ENCODE peak calls at places on chromosome 13, in six cellular contexts. A, U, H, R, J and C are unnamed samples.

GRCh38 chr13:106738279-106738678 is 170.3 kb upstream of the ARGLU1 start:
- DNase-seq in U (no peak), J (no peak), R (no peak), H (peak), A (no peak), C (no peak)

GRCh38 chr13:107205318-107206112 is 637.6 kb upstream of the ARGLU1 start:
- DNase-seq in U (peak), A (peak), J (peak), H (peak), R (peak), C (peak)

GRCh38 chr13:98297043-98297442 is 120.0 kb upstream of the RNF113B start:
- DNase-seq in H (no peak), A (no peak), R (no peak), U (no peak), J (no peak), C (no peak)

GRCh38 chr13:20658451-20658850 is 45.0 kb upstream of the IL17D start:
- DNase-seq in J (no peak), H (no peak), A (no peak), U (no peak), R (no peak), C (no peak)

GRCh38 chr13:95050800-95051620 is 250.2 kb downstream of the ABCC4 start:
- DNase-seq in J (no peak), R (no peak), A (no peak), U (no peak), H (no peak), C (no peak)

GRCh38 chr13:34179481-34179880 is 361.5 kb downstream of the RFC3 start:
- DNase-seq in U (no peak), R (no peak), J (peak), H (peak), A (no peak), C (no peak)

GRCh38 chr13:26348966-26349365 is 95.0 kb downstream of the CDK8 start:
- DNase-seq in A (no peak), H (no peak), J (no peak), R (no peak), U (no peak), C (no peak)

GRCh38 chr13:112158961-112159360 is 92.0 kb downstream of the SOX1 start:
- DNase-seq in H (no peak), J (no peak), R (no peak), U (no peak), A (no peak), C (no peak)

GRCh38 chr13:36456577-36456976 is 24.3 kb downstream of the CCNA1 start:
- DNase-seq in U (no peak), R (no peak), A (no peak), H (peak), J (no peak), C (no peak)

GRCh38 chr13:20188649-20189553 is 3.8 kb downstream of the GJB2 start:
- DNase-seq in R (peak), H (peak), U (no peak), J (no peak), A (no peak), C (no peak)

GRCh38 chr13:40313269-40314200 is 352.9 kb downstream of the FOXO1 start:
- DNase-seq in U (no peak), R (no peak), J (peak), A (no peak), H (no peak), C (no peak)

GRCh38 chr13:86572115-86572514 is 772.9 kb upstream of the SLITRK6 start:
- DNase-seq in R (no peak), A (peak), U (peak), J (peak), H (no peak), C (no peak)

GRCh38 chr13:40776232-40776631 is 5.2 kb upstream of the MRPS31 start:
- DNase-seq in R (no peak), J (no peak), U (no peak), A (no peak), H (no peak), C (peak)

GRCh38 chr13:113427562-113428468 is 25.5 kb downstream of the ADPRHL1 start:
- DNase-seq in R (no peak), J (no peak), H (peak), A (no peak), U (no peak), C (no peak)

GRCh38 chr13:75936791-75937190 is 300.7 kb downstream of the LMO7 start:
- DNase-seq in H (no peak), U (no peak), R (no peak), J (no peak), A (no peak), C (no peak)

GRCh38 chr13:113020323-113021080 is 51.5 kb downstream of the MCF2L start:
- DNase-seq in H (no peak), A (no peak), J (no peak), R (no peak), U (no peak), C (no peak)

GRCh38 chr13:29743229-29743786 is 107.1 kb downstream of the UBL3 start:
- DNase-seq in R (no peak), H (peak), J (peak), U (peak), A (no peak), C (no peak)

GRCh38 chr13:91240341-91240740 is 107.1 kb upstream of the MIR17HG start:
- DNase-seq in A (no peak), U (no peak), J (no peak), H (no peak), R (no peak), C (no peak)

GRCh38 chr13:63201493-63201892 is 1785.8 kb upstream of the PCDH20 start:
- DNase-seq in A (no peak), J (no peak), R (no peak), H (no peak), U (no peak), C (no peak)

GRCh38 chr13:33509642-33510229 is 224.2 kb upstream of the STARD13 start:
- DNase-seq in A (peak), U (peak), R (peak), J (peak), H (peak), C (no peak)

GRCh38 chr13:106296723-106297122 is 238.7 kb downstream of the EFNB2 start:
- DNase-seq in A (no peak), J (peak), R (no peak), H (no peak), U (no peak), C (no peak)

GRCh38 chr13:98672947-98673545 is 79.4 kb downstream of the SLC15A1 start:
- DNase-seq in A (peak), R (peak), H (peak), U (peak), J (peak), C (peak)

GRCh38 chr13:97122381-97122996 is 99.6 kb upstream of the MBNL2 start:
- DNase-seq in A (peak), H (no peak), U (peak), J (peak), R (no peak), C (no peak)

GRCh38 chr13:26230703-26231102 is 8.6 kb upstream of the RNF6 start:
- DNase-seq in R (no peak), J (no peak), U (no peak), H (no peak), A (no peak), C (no peak)

GRCh38 chr13:40388617-40389016 is 277.8 kb downstream of the FOXO1 start:
- DNase-seq in J (peak), A (peak), H (no peak), R (peak), U (peak), C (peak)

GRCh38 chr13:24038405-24038804 is 122.1 kb upstream of the SPATA13 start:
- DNase-seq in A (peak), H (no peak), U (peak), R (no peak), J (peak), C (no peak)

GRCh38 chr13:32212420-32212819 is 102.7 kb downstream of the ZAR1L start:
- DNase-seq in J (peak), A (peak), U (peak), H (no peak), R (no peak), C (no peak)

GRCh38 chr13:113584870-113585671 is 518 bp downstream of the TFDP1 start:
- DNase-seq in H (peak), A (peak), J (no peak), U (no peak), R (peak), C (peak)

GRCh38 chr13:53028637-53029121 is at the start of gene OLFM4:
- DNase-seq in J (no peak), H (no peak), U (no peak), R (peak), A (no peak), C (no peak)

GRCh38 chr13:41365636-41366035 is 54.6 kb downstream of the NAA16 start:
- DNase-seq in H (no peak), R (no peak), A (no peak), U (peak), J (peak), C (no peak)

GRCh38 chr13:108508263-108508662 is 121.1 kb upstream of the MYO16 start:
- DNase-seq in J (peak), A (peak), H (peak), R (no peak), U (peak), C (no peak)

GRCh38 chr13:28753208-28753892 is 34.6 kb upstream of the SLC46A3 start:
- DNase-seq in J (peak), A (peak), R (peak), H (no peak), U (peak), C (peak)

GRCh38 chr13:74243637-74244526 is 109.7 kb upstream of the KLF12 start:
- DNase-seq in R (no peak), A (peak), J (peak), H (no peak), U (peak), C (no peak)

GRCh38 chr13:45194081-45194939 is 6.5 kb downstream of the KCTD4 start:
- DNase-seq in H (peak), A (no peak), J (peak), R (no peak), U (no peak), C (no peak)

DNA sequence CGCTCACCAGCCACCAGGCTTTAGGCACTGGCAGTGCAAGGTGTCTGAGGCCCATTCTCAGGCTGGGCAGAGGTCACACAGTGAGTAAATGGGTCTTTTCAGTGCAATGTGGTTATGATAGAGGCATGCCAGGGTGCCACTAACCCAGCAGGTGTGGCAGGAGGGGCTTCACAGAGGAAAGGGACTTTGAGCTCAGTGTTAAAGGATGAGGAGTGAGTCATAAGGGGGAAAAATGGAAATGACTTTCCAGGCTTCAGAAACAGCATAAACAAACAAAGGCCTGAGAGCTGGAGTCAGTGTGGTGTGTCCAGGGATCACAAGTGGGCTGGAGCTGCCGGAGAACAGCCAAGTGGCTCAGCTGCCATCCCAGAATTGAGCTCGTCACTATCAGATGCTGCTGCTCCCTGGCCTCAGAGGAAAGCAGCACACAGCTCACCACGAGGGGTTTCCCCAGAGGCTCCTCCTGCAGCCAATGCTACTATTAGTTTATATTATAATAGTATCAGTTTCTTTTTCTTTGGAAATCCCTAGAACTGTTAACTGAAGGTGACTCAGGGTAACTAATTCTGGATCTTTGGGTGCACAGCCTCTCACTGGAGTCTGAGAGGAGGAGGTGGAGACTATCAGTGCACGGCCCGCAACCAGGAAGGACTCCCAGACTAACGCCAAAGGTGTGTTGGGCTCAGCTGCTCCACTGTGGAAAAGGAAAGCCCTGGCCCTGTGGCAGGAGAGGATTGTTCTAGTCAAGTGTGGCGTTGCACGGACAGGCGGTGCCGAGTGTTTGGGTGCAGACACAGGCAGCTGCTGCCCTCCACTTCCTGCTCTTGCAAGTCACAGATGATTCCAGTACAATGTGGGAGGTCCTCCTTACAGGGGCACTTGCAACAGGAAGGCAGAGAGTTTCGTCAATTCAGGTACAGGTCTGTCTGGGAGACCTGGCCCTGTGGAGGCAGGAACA is 39.5 kb downstream of the DHRS12 start:
- DNase-seq in J (peak), A (peak), H (no peak), R (peak), U (peak), C (peak)
- H3K9ac ChIP-seq in J (no peak), A (no peak), H (no peak), R (peak), U (peak), C (no peak)

GRCh38 chr13:69180025-69180424 is 927.6 kb upstream of the ATXN8OS start:
- DNase-seq in H (no peak), A (no peak), J (no peak), U (no peak), R (no peak), C (no peak)
- H3K9ac ChIP-seq in H (no peak), A (no peak), J (no peak), U (no peak), R (no peak), C (no peak)

GRCh38 chr13:77896977-77897376 is 21.7 kb downstream of the EDNRB start:
- DNase-seq in U (no peak), J (no peak), H (no peak), R (no peak), A (peak), C (no peak)

GRCh38 chr13:77902319-77902963 is 16.2 kb downstream of the EDNRB start:
- DNase-seq in H (no peak), J (no peak), U (no peak), R (no peak), A (peak), C (no peak)

GRCh38 chr13:77896536-77896935 is 22.1 kb downstream of the EDNRB start:
- DNase-seq in H (no peak), R (no peak), A (peak), J (peak), U (peak), C (no peak)

GRCh38 chr13:77894743-77895142 is 23.9 kb downstream of the EDNRB start:
- DNase-seq in H (no peak), U (no peak), A (no peak), R (no peak), J (no peak), C (no peak)

DNA sequence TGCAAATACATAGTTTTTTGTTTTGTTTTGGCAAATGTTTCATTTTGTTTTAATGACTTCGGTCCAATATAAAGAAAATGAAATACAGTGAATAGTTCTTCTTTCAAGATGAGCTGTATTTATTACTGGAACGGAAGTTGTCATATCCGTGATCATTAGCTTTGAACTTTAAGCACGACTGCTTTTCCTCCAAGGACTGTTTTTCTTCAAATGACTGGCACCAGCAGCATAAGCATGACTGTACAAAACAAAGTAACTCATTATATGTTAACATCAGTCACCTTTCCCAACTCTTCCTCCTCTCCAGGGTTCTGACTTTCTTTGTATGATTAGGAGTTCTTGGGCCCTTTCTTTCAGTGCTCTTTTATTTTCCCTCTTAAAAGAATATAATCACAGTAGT is 20.5 kb downstream of the EDNRB start:
- DNase-seq in A (peak), R (no peak), U (peak), H (no peak), J (no peak), C (no peak)
- H3K9ac ChIP-seq in A (peak), R (no peak), U (peak), H (no peak), J (no peak), C (no peak)

GRCh38 chr13:43359536-43359935 is 336.1 kb downstream of the DNAJC15 start:
- DNase-seq in R (no peak), U (no peak), A (no peak), H (no peak), J (no peak), C (no peak)
- H3K9ac ChIP-seq in R (no peak), U (no peak), A (no peak), H (no peak), J (no peak), C (no peak)

GRCh38 chr13:43304945-43305344 is 281.6 kb downstream of the DNAJC15 start:
- DNase-seq in R (no peak), U (no peak), H (no peak), J (no peak), A (no peak), C (no peak)

GRCh38 chr13:43301341-43301969 is 278.1 kb downstream of the DNAJC15 start:
- DNase-seq in J (peak), U (no peak), A (peak), R (no peak), H (no peak), C (no peak)

GRCh38 chr13:43304449-43304848 is 281.1 kb downstream of the DNAJC15 start:
- DNase-seq in H (no peak), A (no peak), R (no peak), U (no peak), J (no peak), C (no peak)

GRCh38 chr13:43305416-43305815 is 282.0 kb downstream of the DNAJC15 start:
- DNase-seq in H (no peak), R (no peak), U (no peak), J (peak), A (peak), C (no peak)

GRCh38 chr13:43303040-43303729 is 279.8 kb downstream of the DNAJC15 start:
- DNase-seq in J (peak), A (peak), R (peak), U (peak), H (peak), C (peak)
- H3K9ac ChIP-seq in J (no peak), A (no peak), R (no peak), U (peak), H (no peak), C (no peak)